ENCODE peak calls at places on chromosomes 1 and 21, in five cellular contexts. W is activated CD4-positive, alpha-beta T cell treated with anti-CD3 and anti-CD28 coated beads, Interleukin-2, amount 10 ng/mL, durations not matched to agents 7 days and 5 days; M is HFFc6; N is Kasumi-1; O is NCI-H146. S is an unnamed sample.
A peak's percentile ranks its signal among the peaks of the same experiment; 100 is the strongest.

GRCh38 chr1:103525114-103525606 is 339 bp upstream of the RNPC3 start:
- DNase-seq in W (no peak), O (peak; percentile 64), N (peak; percentile 47), M (peak; percentile 41), S (peak; percentile 62)

GRCh38 chr21:44983421-44984206 is 43.8 kb downstream of the SLX9 start:
- DNase-seq in N (no peak), W (no peak), M (no peak), O (no peak), S (no peak)

GRCh38 chr21:33051925-33052324 is 18.0 kb upstream of the OLIG1 start:
- DNase-seq in M (no peak), O (no peak), W (no peak), N (no peak), S (no peak)

GRCh38 chr1:174358786-174359453 is 88.8 kb upstream of the GPR52 start:
- DNase-seq in N (no peak), W (no peak), M (no peak), O (peak; percentile 6), S (peak; percentile 22)

GRCh38 chr21:25464275-25464674 is 143.0 kb downstream of the MRPL39 start:
- DNase-seq in W (no peak), N (no peak), O (no peak), M (no peak), S (no peak)

GRCh38 chr21:15557925-15558324 is 171.9 kb upstream of the USP25 start:
- DNase-seq in O (no peak), M (no peak), W (no peak), N (no peak), S (no peak)

GRCh38 chr1:162627662-162628296 is 4.5 kb upstream of the DDR2 start:
- DNase-seq in N (peak; percentile 39), M (peak; percentile 36), O (peak; percentile 42), W (peak; percentile 24), S (peak; percentile 11)

GRCh38 chr21:24895885-24896734 is 711.2 kb downstream of the MRPL39 start:
- DNase-seq in N (peak; percentile 51), O (peak; percentile 76), M (peak; percentile 32), W (no peak), S (peak; percentile 19)

GRCh38 chr1:99764439-99764838 is 2.0 kb downstream of the FRRS1 start:
- DNase-seq in N (no peak), O (no peak), W (no peak), M (no peak), S (no peak)

GRCh38 chr1:55337801-55338447 is 122.8 kb upstream of the USP24 start:
- DNase-seq in O (peak; percentile 25), N (peak; percentile 81), W (peak; percentile 29), M (peak; percentile 73), S (peak; percentile 67)

GRCh38 chr1:33826311-33826710 is 37.6 kb upstream of the HMGB4 start:
- DNase-seq in N (no peak), W (no peak), M (no peak), O (no peak), S (no peak)

GRCh38 chr21:20971296-20971921 is 26.8 kb upstream of the NCAM2 start:
- DNase-seq in O (peak; percentile 31), W (peak; percentile 13), N (peak; percentile 86), M (peak; percentile 40), S (peak; percentile 65)

GRCh38 chr1:95780836-95781235 is 546.8 kb downstream of the RWDD3 start:
- DNase-seq in W (no peak), M (no peak), N (no peak), O (no peak), S (no peak)

GRCh38 chr1:212669600-212669999 is 30.0 kb downstream of the BATF3 start:
- DNase-seq in M (no peak), N (no peak), O (no peak), W (no peak), S (no peak)

GRCh38 chr1:182330303-182330702 is 61.3 kb downstream of the GLUL start:
- DNase-seq in O (no peak), N (no peak), W (no peak), M (peak; percentile 1), S (no peak)

GRCh38 chr21:43603641-43604504 is 55.4 kb downstream of the HSF2BP start:
- DNase-seq in N (no peak), M (no peak), O (no peak), W (no peak), S (no peak)

GRCh38 chr1:156964431-156964830 is 44.0 kb downstream of the LRRC71 start:
- DNase-seq in M (peak; percentile 3), W (no peak), O (no peak), N (no peak), S (no peak)

GRCh38 chr1:155933591-155934096 is 569 bp downstream of the KHDC4 start:
- DNase-seq in M (no peak), W (no peak), N (no peak), O (peak; percentile 13), S (no peak)

GRCh38 chr1:168834225-168834872 is 105.3 kb upstream of the DPT start:
- DNase-seq in N (no peak), O (no peak), W (no peak), M (no peak), S (no peak)

GRCh38 chr1:52738148-52738547 is 11.9 kb downstream of the ZYG11B start:
- DNase-seq in O (no peak), M (no peak), W (no peak), N (no peak), S (no peak)

GRCh38 chr1:64864018-64864945 is 102.1 kb downstream of the JAK1 start:
- DNase-seq in O (no peak), N (peak; percentile 85), W (peak; percentile 51), M (no peak), S (peak; percentile 99)

GRCh38 chr1:109667452-109668122 is at the start of gene GSTM2:
- DNase-seq in W (peak; percentile 89), M (peak; percentile 72), N (peak; percentile 62), O (peak; percentile 85), S (no peak)

GRCh38 chr1:15696956-15697521 is 12.9 kb downstream of the PLEKHM2 start:
- DNase-seq in O (no peak), N (peak; percentile 89), W (peak; percentile 67), M (no peak), S (peak; percentile 93)

GRCh38 chr1:166682588-166682987 is 156.7 kb upstream of the POGK start:
- DNase-seq in N (no peak), M (no peak), W (no peak), O (no peak), S (no peak)

GRCh38 chr1:66316464-66317155 is 217.3 kb upstream of the SGIP1 start:
- DNase-seq in N (no peak), W (no peak), O (no peak), M (no peak), S (no peak)

GRCh38 chr1:115063238-115063901 is 25.9 kb downstream of the TSPAN2 start:
- DNase-seq in O (no peak), N (no peak), M (no peak), W (peak; percentile 44), S (no peak)

GRCh38 chr1:177448652-177449351 is 278.0 kb downstream of the BRINP2 start:
- DNase-seq in N (no peak), O (no peak), M (no peak), W (no peak), S (no peak)

GRCh38 chr1:10399487-10399917 is 638 bp downstream of the PGD start:
- DNase-seq in M (peak; percentile 27), N (no peak), O (no peak), W (no peak), S (peak; percentile 39)

GRCh38 chr1:94954292-94955220 is 27.6 kb upstream of the CNN3 start:
- DNase-seq in O (no peak), N (no peak), W (no peak), M (no peak), S (no peak)

S was measured in KBM-7.